ENCODE peak calls at places on chromosome 1, in six cellular contexts. Y is AG09309, W is AG10803, H is ascending aorta, C is spleen, P is progenitor cell of endocrine pancreas. E is an unnamed sample.

GRCh38 chr1:105730701-105731100 is 1325.8 kb upstream of the PRMT6 start:
- DNase-seq in Y (no peak), W (no peak), H (no peak), C (no peak), P (no peak), E (no peak)

GRCh38 chr1:100001462-100001861 is 31.7 kb downstream of the SLC35A3 start:
- DNase-seq in Y (no peak), W (no peak), H (no peak), C (no peak), P (no peak), E (no peak)

GRCh38 chr1:26740958-26741357 is 45.1 kb downstream of the ARID1A start:
- DNase-seq in Y (no peak), W (no peak), H (no peak), C (no peak), P (no peak), E (no peak)

GRCh38 chr1:162206749-162207635 is 137.5 kb downstream of the NOS1AP start:
- DNase-seq in Y (no peak), W (no peak), H (no peak), C (no peak), P (no peak), E (no peak)

GRCh38 chr1:8632092-8632491 is 185.3 kb downstream of the RERE start:
- DNase-seq in Y (no peak), W (no peak), H (no peak), C (no peak), P (no peak), E (no peak)

GRCh38 chr1:19341201-19342076 is 29.3 kb downstream of the SLC66A1 start:
- DNase-seq in Y (peak), W (peak), H (no peak), C (peak), P (peak), E (peak)

GRCh38 chr1:87632232-87632631 is 303.6 kb downstream of the LMO4 start:
- DNase-seq in Y (no peak), W (no peak), H (no peak), C (no peak), P (no peak), E (no peak)

GRCh38 chr1:225603538-225604354 is 49.2 kb downstream of the ENAH start:
- DNase-seq in Y (no peak), W (peak), H (no peak), C (no peak), P (no peak), E (no peak)

GRCh38 chr1:26833432-26834405 is 7.2 kb downstream of the ZDHHC18 start:
- DNase-seq in Y (no peak), W (no peak), H (no peak), C (peak), P (no peak), E (peak)

GRCh38 chr1:41322101-41322661 is 39.1 kb upstream of the FOXO6 start:
- DNase-seq in Y (no peak), W (no peak), H (no peak), C (no peak), P (no peak), E (no peak)

GRCh38 chr1:175191654-175192053 is 922 bp downstream of the KIAA0040 start:
- DNase-seq in Y (no peak), W (peak), H (no peak), C (no peak), P (no peak), E (peak)

GRCh38 chr1:175195281-175195680 is 2.7 kb upstream of the KIAA0040 start:
- DNase-seq in Y (no peak), W (no peak), H (no peak), C (no peak), P (no peak), E (peak)

GRCh38 chr1:175193339-175193950 is 869 bp upstream of the KIAA0040 start:
- DNase-seq in Y (no peak), W (no peak), H (no peak), C (no peak), P (no peak), E (no peak)

GRCh38 chr1:175192111-175192629 is 406 bp downstream of the KIAA0040 start:
- DNase-seq in Y (no peak), W (no peak), H (no peak), C (peak), P (no peak), E (peak)

GRCh38 chr1:175192630-175193338 is at the start of gene KIAA0040:
- DNase-seq in Y (no peak), W (peak), H (peak), C (peak), P (peak), E (peak)
- TF ChIP-seq CTCF in Y (no peak), W (peak), H (peak), C (no peak), P (peak), E (no peak)

GRCh38 chr1:151881479-151881878 is 27.8 kb downstream of the THEM4 start:
- DNase-seq in Y (no peak), W (no peak), H (no peak), C (no peak), P (no peak), E (no peak)
- TF ChIP-seq CTCF in Y (no peak), W (no peak), H (no peak), C (no peak), P (no peak), E (no peak)

DNA sequence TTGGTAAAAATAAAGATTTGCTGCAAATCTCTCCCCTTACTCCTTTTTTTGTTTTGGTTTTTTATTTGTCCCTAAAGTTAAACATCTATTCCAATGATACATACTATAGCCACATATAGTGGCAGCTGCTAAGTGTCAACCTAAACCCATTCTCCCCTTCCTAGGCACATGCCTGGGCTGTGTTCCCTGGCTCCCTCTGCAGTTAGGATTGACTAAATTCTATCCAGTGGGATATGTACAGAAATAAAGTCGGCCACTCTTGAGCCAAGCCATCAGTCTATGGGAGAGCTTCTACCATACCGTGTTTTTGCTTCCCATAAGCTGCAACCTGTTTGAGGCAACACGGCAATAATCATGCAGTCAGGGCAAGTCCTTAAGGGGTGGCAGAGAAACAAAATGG is 23.6 kb downstream of the MCOLN3 start:
- DNase-seq in Y (no peak), W (no peak), H (no peak), C (no peak), P (no peak), E (no peak)
- TF ChIP-seq CTCF in Y (no peak), W (no peak), H (no peak), C (no peak), P (no peak), E (no peak)

DNA sequence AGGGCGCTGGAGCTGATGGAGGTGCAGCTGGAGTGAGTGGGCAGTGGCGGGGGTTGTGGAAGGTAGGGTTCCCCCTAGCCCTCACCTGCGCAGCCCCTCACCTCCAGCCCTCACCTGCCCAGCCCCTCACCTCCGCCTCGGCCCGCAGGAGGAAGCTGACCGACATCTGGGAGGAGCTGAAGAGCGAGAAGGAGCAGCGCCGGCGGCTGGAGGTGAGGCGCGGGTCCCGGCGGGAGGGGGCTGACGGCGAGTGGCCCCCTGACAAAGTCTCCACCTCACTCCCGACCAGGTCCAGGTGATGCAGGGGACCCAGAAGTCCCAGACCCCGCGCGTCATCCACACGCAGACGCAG is 2.7 kb downstream of the EVA1B start:
- DNase-seq in Y (no peak), W (no peak), H (no peak), C (peak), P (no peak), E (no peak)
- TF ChIP-seq CTCF in Y (no peak), W (no peak), H (no peak), C (no peak), P (no peak), E (no peak)

GRCh38 chr1:168137515-168137821 is 738 bp upstream of the GPR161 start:
- DNase-seq in Y (no peak), W (no peak), H (no peak), C (no peak), P (no peak), E (no peak)
- TF ChIP-seq CTCF in Y (no peak), W (no peak), H (no peak), C (no peak), P (no peak), E (no peak)

DNA sequence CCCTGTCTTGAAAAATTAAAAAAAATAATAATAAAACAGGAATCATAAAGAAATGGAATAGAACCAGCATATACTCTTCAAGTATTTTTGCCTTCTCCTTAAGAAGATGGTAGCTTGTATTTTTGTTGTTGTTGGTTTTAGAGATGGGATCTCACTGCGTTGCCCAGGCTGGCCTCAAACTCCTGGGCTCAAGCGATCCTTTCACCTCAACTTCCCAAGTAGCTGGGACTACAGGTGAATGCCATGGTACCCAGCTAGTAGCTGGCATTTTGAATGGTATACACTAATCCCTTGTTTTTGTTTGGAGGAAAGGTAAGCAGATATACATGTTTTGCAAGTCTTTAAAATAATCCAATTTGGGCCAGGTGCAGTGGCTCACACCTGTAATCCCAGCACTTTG is 34.7 kb upstream of the ERO1B start:
- DNase-seq in Y (no peak), W (no peak), H (no peak), C (no peak), P (no peak), E (no peak)
- TF ChIP-seq CTCF in Y (no peak), W (no peak), H (no peak), C (no peak), P (no peak), E (no peak)

GRCh38 chr1:35192056-35192852 is 691 bp downstream of the SFPQ start:
- DNase-seq in Y (no peak), W (peak), H (peak), C (peak), P (peak), E (peak)
- TF ChIP-seq CTCF in Y (no peak), W (no peak), H (no peak), C (no peak), P (peak), E (no peak)

GRCh38 chr1:34460193-34460592 is 283.5 kb downstream of the C1orf94 start:
- DNase-seq in Y (no peak), W (peak), H (no peak), C (no peak), P (peak), E (peak)
- TF ChIP-seq CTCF in Y (peak), W (peak), H (no peak), C (peak), P (peak), E (peak)

DNA sequence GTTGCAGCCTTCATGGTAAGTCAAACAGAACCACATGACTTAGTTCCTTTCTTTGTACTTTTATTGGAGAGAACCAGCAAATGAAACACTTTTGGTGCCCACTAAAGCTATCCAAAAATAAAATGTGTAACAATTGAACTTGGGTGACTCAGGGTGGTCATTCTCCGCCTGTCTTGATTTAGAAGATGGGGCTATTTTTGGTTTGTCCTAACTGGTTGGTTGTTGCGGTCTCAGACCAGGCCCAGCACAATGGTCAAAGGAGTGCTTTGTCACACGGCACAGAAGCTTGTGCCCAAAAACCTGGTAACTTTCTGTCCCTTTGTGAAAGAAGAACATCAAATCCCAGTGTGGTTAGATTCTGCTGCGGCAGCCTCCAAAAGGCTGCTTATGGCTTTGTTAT is 68.5 kb upstream of the ATF3 start:
- DNase-seq in Y (no peak), W (no peak), H (no peak), C (no peak), P (no peak), E (no peak)
- TF ChIP-seq CTCF in Y (no peak), W (no peak), H (no peak), C (no peak), P (no peak), E (no peak)